ENCODE peak calls at places on chromosomes 2 and 18, in six cellular contexts. P is heart left ventricle; B is cardiac muscle cell; F is effector memory CD4-positive, alpha-beta T cell; W is ovary; T is mesendoderm. S is an unnamed sample.

GRCh38 chr2:231545105-231545902 is 15.1 kb upstream of the NMUR1 start:
- DNase-seq in P (peak; percentile 73), B (no peak), F (peak; percentile 10), W (no peak), T (no peak), S (no peak)

GRCh38 chr2:182031956-182032355 is 46.3 kb downstream of the PPP1R1C start:
- DNase-seq in P (no peak), B (no peak), F (no peak), W (no peak), T (no peak), S (no peak)

GRCh38 chr2:183898641-183899040 is 699.7 kb upstream of the ZNF804A start:
- DNase-seq in P (no peak), B (no peak), F (no peak), W (no peak), T (peak; percentile 4), S (no peak)

GRCh38 chr2:126886201-126886905 is 12.3 kb upstream of the TEX51 start:
- DNase-seq in P (peak; percentile 59), B (peak; percentile 76), F (no peak), W (peak; percentile 63), T (peak; percentile 84), S (peak; percentile 48)

GRCh38 chr2:25938345-25938744 is 44.0 kb downstream of the KIF3C start:
- DNase-seq in P (peak; percentile 74), B (no peak), F (no peak), W (no peak), T (no peak), S (no peak)

GRCh38 chr2:27024188-27024587 is 8.6 kb upstream of the TMEM214 start:
- DNase-seq in P (no peak), B (no peak), F (no peak), W (no peak), T (peak; percentile 86), S (peak; percentile 45)

GRCh38 chr2:234730066-234730640 is 221.7 kb upstream of the SH3BP4 start:
- DNase-seq in P (no peak), B (no peak), F (no peak), W (no peak), T (peak; percentile 20), S (no peak)

GRCh38 chr2:201114846-201115245 is 1.1 kb upstream of the CFLAR start:
- DNase-seq in P (no peak), B (no peak), F (no peak), W (no peak), T (peak; percentile 82), S (no peak)

GRCh38 chr2:223930002-223930976 is 14.8 kb downstream of the WDFY1 start:
- DNase-seq in P (peak; percentile 80), B (no peak), F (no peak), W (no peak), T (no peak), S (no peak)

GRCh38 chr18:36392888-36393287 is 95.4 kb downstream of the FHOD3 start:
- DNase-seq in P (peak; percentile 63), B (no peak), F (no peak), W (no peak), T (no peak), S (no peak)

GRCh38 chr18:43596106-43596712 is 318.9 kb upstream of the SYT4 start:
- DNase-seq in P (no peak), B (peak; percentile 43), F (no peak), W (no peak), T (no peak), S (no peak)

GRCh38 chr2:30662268-30663131 is 144.7 kb downstream of the CAPN13 start:
- DNase-seq in P (no peak), B (no peak), F (no peak), W (no peak), T (no peak), S (no peak)

GRCh38 chr2:222842517-222843174 is 18.2 kb upstream of the ACSL3 start:
- DNase-seq in P (no peak), B (no peak), F (no peak), W (no peak), T (no peak), S (no peak)

GRCh38 chr2:224775638-224776037 is 59.5 kb upstream of the CCDC195 start:
- DNase-seq in P (no peak), B (no peak), F (no peak), W (no peak), T (no peak), S (no peak)

GRCh38 chr2:1997976-1998375 is 253.7 kb upstream of the PXDN start:
- DNase-seq in P (no peak), B (no peak), F (no peak), W (no peak), T (no peak), S (no peak)

GRCh38 chr2:165610591-165611029 is 141.1 kb downstream of the CSRNP3 start:
- DNase-seq in P (no peak), B (no peak), F (no peak), W (no peak), T (peak; percentile 41), S (no peak)

GRCh38 chr2:205972113-205972512 is 113.9 kb downstream of the INO80D start:
- DNase-seq in P (no peak), B (no peak), F (no peak), W (no peak), T (no peak), S (no peak)

DNA sequence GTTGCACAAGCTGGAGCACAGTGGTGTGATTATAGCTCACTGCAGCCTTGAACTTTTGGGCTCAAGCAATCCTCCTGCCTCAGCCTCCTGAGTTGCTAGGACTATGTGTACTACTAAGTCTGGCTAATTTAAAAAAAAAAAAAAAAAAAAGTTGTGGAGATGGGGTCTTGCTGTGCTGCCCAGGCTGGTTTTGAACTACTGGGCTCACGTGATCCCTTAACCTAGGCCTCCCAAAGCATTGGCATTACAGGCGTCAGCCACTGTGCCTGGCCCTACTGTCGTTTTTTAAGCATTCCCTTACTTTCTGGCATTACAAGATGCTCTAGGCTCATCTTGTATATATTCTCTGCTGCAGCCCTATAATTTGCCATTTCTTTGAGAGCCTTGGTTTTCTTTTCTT is 88.3 kb downstream of the RAPH1 start:
- DNase-seq in P (no peak), B (no peak), F (no peak), W (no peak), T (no peak), S (no peak)
- H3K27ac ChIP-seq in P (no peak overlapping the region), B (no peak overlapping the region), F (no peak overlapping the region), W (no peak overlapping the region), T (no peak overlapping the region), S (no peak overlapping the region)

DNA sequence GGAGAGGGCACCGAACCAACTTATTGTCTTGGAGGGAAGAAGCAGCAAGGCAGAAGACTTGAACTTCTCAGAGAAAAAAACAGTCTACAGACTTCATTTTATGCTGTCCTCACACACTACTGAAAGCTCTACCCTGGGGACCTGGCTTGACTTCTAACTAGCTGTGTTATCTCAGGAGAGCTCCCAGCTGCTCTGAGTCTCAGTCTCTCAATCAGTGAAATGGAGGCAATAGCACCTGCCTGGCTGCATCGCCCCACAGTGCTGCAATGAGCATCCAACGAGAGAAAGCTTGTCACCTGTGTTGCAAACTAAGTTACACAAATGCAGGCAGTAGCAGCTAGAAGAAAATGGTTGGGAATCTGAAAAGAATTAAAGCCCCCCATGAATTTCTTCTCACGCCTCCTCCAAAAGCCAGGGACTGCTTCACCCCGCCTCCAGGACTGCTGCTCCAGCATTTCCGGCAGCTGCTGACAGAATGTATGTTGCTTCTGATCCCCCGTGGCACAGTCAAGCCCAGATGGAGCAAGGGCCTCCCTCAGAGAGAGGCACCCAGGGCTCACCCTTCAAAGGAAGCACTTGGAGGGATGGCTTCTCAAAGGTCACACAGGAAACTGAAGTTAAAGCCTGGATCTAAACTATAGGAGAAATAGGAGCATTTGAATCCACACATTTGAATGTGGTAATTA is 116.2 kb downstream of the BCL11A start:
- DNase-seq in P (no peak), B (no peak), F (no peak), W (no peak), T (no peak), S (no peak)
- H3K4me1 ChIP-seq in P (peaks cover 16% of the 10 kb centered on the region), B (peaks cover 23% of the 10 kb centered on the region), F (no peaks in the 10 kb centered on the region), W (no peaks in the 10 kb centered on the region), T (peaks cover 6% of the 10 kb centered on the region), S (no peaks in the 10 kb centered on the region)

DNA sequence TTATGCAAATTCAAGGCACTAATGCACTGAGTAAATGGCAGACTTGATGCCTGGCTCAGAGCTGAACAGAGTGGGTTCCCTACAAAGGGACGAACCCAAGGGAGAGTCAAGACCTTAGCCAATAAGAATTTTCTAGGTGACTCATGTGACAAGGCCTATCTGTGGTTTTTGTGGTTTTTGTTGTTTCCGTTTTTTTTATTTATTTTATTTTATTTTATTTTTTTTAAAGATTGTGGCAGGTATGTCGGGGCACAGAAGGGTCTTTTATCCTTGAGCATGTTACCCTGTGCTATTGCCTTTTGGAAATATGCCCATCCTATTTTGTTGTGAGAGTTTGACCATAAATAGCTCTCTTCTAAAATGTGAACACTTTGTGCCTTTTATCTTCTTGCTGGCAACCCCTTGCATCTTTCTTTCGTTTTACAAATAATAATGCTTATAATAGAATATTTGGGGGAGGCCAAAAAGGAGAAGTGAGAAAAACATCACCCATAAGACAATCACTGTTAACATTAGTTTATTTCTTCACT is 113.4 kb upstream of the AQP4 start:
- DNase-seq in P (no peak), B (no peak), F (no peak), W (no peak), T (no peak), S (no peak)
- H3K4me3 ChIP-seq in P (no peak overlapping the region), B (no peak overlapping the region), F (no peak overlapping the region), W (no peak overlapping the region), T (no peak overlapping the region), S (no peak overlapping the region)

GRCh38 chr2:152466925-152467676 is 132.1 kb downstream of the FMNL2 start:
- DNase-seq in P (no peak), B (no peak), F (no peak), W (no peak), T (peak; percentile 53), S (no peak)

GRCh38 chr2:152467677-152468406 is 132.9 kb downstream of the FMNL2 start:
- DNase-seq in P (no peak), B (no peak), F (no peak), W (no peak), T (no peak), S (no peak)

GRCh38 chr2:152471013-152471412 is 136.0 kb downstream of the FMNL2 start:
- DNase-seq in P (no peak), B (no peak), F (no peak), W (no peak), T (no peak), S (no peak)

GRCh38 chr2:152471499-152471898 is 136.5 kb downstream of the FMNL2 start:
- DNase-seq in P (no peak), B (no peak), F (no peak), W (no peak), T (no peak), S (no peak)

GRCh38 chr2:152468832-152469692 is 134.1 kb downstream of the FMNL2 start:
- DNase-seq in P (no peak), B (no peak), F (no peak), W (no peak), T (peak; percentile 68), S (no peak)
- H3K27ac ChIP-seq in P (peak overlapping the region; percentile 79), B (no peak overlapping the region), F (no peak overlapping the region), W (no peak overlapping the region), T (no peak overlapping the region), S (no peak overlapping the region)

GRCh38 chr2:23603156-23603555 is 218.2 kb downstream of the KLHL29 start:
- DNase-seq in P (no peak), B (no peak), F (no peak), W (no peak), T (no peak), S (no peak)
- H3K4me1 ChIP-seq in P (no peaks in the 10 kb centered on the region), B (no peaks in the 10 kb centered on the region), F (no peaks in the 10 kb centered on the region), W (no peaks in the 10 kb centered on the region), T (no peaks in the 10 kb centered on the region), S (peaks cover 3% of the 10 kb centered on the region)

GRCh38 chr2:188295067-188295685 is 3.5 kb downstream of the GULP1 start:
- DNase-seq in P (no peak), B (no peak), F (no peak), W (no peak), T (no peak), S (no peak)
- H3K4me3 ChIP-seq in P (no peak overlapping the region), B (peak overlapping the region; percentile 78), F (no peak overlapping the region), W (no peak overlapping the region), T (no peak overlapping the region), S (peak overlapping the region; percentile 27)

GRCh38 chr18:60197233-60197632 is 175.3 kb downstream of the MC4R start:
- DNase-seq in P (no peak), B (no peak), F (no peak), W (no peak), T (no peak), S (no peak)
- H3K27ac ChIP-seq in P (no peak overlapping the region), B (no peak overlapping the region), F (no peak overlapping the region), W (no peak overlapping the region), T (no peak overlapping the region), S (no peak overlapping the region)